ENCODE peak calls at places on chromosomes 16 and 17, in eight cellular contexts. I, B, Q, W, G, V, M and L are unnamed samples.
A peak's percentile ranks its signal among the peaks of the same experiment; 100 is the strongest.

GRCh38 chr16:369275-369865 is 968 bp downstream of the MRPL28 start:
- DNase-seq in V (peak; percentile 64), B (no peak), G (no peak), M (no peak), I (no peak), Q (no peak), W (no peak), L (no peak)

GRCh38 chr16:31072540-31073072 is 1.4 kb downstream of the ZNF668 start:
- DNase-seq in W (no peak), V (no peak), I (no peak), M (peak; percentile 35), Q (peak; percentile 20), G (peak; percentile 70), B (no peak), L (no peak)

GRCh38 chr16:22797551-22797950 is 16.4 kb upstream of the HS3ST2 start:
- DNase-seq in B (no peak), I (no peak), M (no peak), W (no peak), Q (no peak), G (no peak), V (no peak), L (no peak)

GRCh38 chr17:64212122-64212521 is 50.9 kb downstream of the TEX2 start:
- DNase-seq in W (no peak), M (no peak), V (no peak), G (no peak), I (no peak), Q (no peak), B (no peak), L (no peak)

GRCh38 chr16:85392756-85393673 is 220.1 kb upstream of the GSE1 start:
- DNase-seq in B (no peak), Q (no peak), V (peak; percentile 44), M (peak; percentile 16), I (peak; percentile 13), G (no peak), W (peak; percentile 9), L (no peak)

GRCh38 chr17:12928736-12929135 is 89.1 kb downstream of the ELAC2 start:
- DNase-seq in V (no peak), I (no peak), B (no peak), M (no peak), W (no peak), Q (no peak), G (no peak), L (no peak)

GRCh38 chr17:46270032-46270431 is 24.9 kb upstream of the LRRC37A start:
- DNase-seq in G (no peak), W (no peak), B (no peak), M (no peak), V (no peak), I (no peak), Q (no peak), L (no peak)

GRCh38 chr16:66549284-66550131 is at the start of gene TK2:
- DNase-seq in I (peak; percentile 66), G (peak; percentile 43), M (peak; percentile 58), Q (peak; percentile 49), B (no peak), W (peak; percentile 61), V (peak; percentile 87), L (no peak)

GRCh38 chr16:14301150-14302030 is 230.3 kb downstream of the MRTFB start:
- DNase-seq in M (peak; percentile 63), B (no peak), V (peak; percentile 69), I (peak; percentile 55), Q (no peak), G (no peak), W (no peak), L (no peak)

GRCh38 chr17:20105539-20106291 is 96.6 kb downstream of the SPECC1 start:
- DNase-seq in Q (peak; percentile 23), G (no peak), W (no peak), V (no peak), I (no peak), B (no peak), M (no peak), L (no peak)

GRCh38 chr16:1163567-1164055 is 10.7 kb downstream of the CACNA1H start:
- DNase-seq in B (no peak), G (no peak), I (no peak), V (no peak), W (no peak), M (no peak), Q (peak; percentile 1), L (no peak)

GRCh38 chr16:58409316-58409973 is 17.2 kb downstream of the GINS3 start:
- DNase-seq in G (no peak), I (no peak), V (no peak), W (no peak), M (peak; percentile 50), B (no peak), Q (no peak), L (no peak)

GRCh38 chr16:51509336-51509735 is 358.3 kb upstream of the SALL1 start:
- DNase-seq in V (no peak), B (no peak), G (no peak), M (no peak), I (no peak), W (no peak), Q (no peak), L (no peak)